ENCODE peak calls at places on chromosome 19, in four cellular contexts. Z is GM12892, H is Panc1, D is GM12891. V is an unnamed sample.

GRCh38 chr19:279231-279630 is 12.0 kb downstream of the PLPP2 start:
- DNase-seq in Z (no peak), H (no peak), D (no peak), V (no peak)

GRCh38 chr19:56026769-56027168 is 40.2 kb downstream of the NLRP5 start:
- DNase-seq in D (no peak), H (no peak), Z (no peak), V (no peak)

GRCh38 chr19:32750441-32751055 is 31.0 kb downstream of the TDRD12 start:
- DNase-seq in Z (no peak), D (no peak), H (no peak), V (no peak)

GRCh38 chr19:42378225-42378929 is 11.7 kb downstream of the CNFN start:
- DNase-seq in D (no peak), Z (no peak), H (no peak), V (no peak)

GRCh38 chr19:7718668-7719067 is 13.2 kb downstream of the CLEC4G start:
- DNase-seq in D (no peak), H (no peak), Z (no peak), V (no peak)

GRCh38 chr19:275958-276646 is 15.1 kb downstream of the PLPP2 start:
- DNase-seq in H (no peak), D (no peak), Z (no peak), V (no peak)

GRCh38 chr19:41726493-41726892 is 18.1 kb downstream of the CEACAM5 start:
- DNase-seq in Z (no peak), D (no peak), H (no peak), V (no peak)

GRCh38 chr19:49506575-49507105 is 5.8 kb upstream of the FCGRT start:
- DNase-seq in D (peak; percentile 82), Z (peak; percentile 76), H (no peak), V (no peak)

GRCh38 chr19:20077791-20078463 is at the start of gene ZNF90:
- DNase-seq in Z (peak; percentile 23), H (peak; percentile 83), D (peak; percentile 48), V (peak; percentile 94)

GRCh38 chr19:1608414-1609391 is 3.4 kb upstream of the UQCR11 start:
- DNase-seq in D (no peak), H (no peak), Z (no peak), V (no peak)
- TF ChIP-seq POLR2AphosphoS5 in D (no peak), H (no peak), Z (peak; percentile 23), V (no peak)

GRCh38 chr19:47112166-47112663 is 1.4 kb downstream of the ZC3H4 start:
- DNase-seq in D (peak; percentile 46), Z (peak; percentile 60), H (no peak), V (peak; percentile 85)

GRCh38 chr19:47111682-47112165 is 1.9 kb downstream of the ZC3H4 start:
- DNase-seq in H (no peak), D (no peak), Z (no peak), V (no peak)

GRCh38 chr19:47112664-47113445 is 721 bp downstream of the ZC3H4 start:
- DNase-seq in D (peak; percentile 86), Z (peak; percentile 87), H (peak; percentile 90), V (peak; percentile 99)

GRCh38 chr19:47111081-47111589 is 2.4 kb downstream of the ZC3H4 start:
- DNase-seq in D (no peak), H (no peak), Z (no peak), V (no peak)

DNA sequence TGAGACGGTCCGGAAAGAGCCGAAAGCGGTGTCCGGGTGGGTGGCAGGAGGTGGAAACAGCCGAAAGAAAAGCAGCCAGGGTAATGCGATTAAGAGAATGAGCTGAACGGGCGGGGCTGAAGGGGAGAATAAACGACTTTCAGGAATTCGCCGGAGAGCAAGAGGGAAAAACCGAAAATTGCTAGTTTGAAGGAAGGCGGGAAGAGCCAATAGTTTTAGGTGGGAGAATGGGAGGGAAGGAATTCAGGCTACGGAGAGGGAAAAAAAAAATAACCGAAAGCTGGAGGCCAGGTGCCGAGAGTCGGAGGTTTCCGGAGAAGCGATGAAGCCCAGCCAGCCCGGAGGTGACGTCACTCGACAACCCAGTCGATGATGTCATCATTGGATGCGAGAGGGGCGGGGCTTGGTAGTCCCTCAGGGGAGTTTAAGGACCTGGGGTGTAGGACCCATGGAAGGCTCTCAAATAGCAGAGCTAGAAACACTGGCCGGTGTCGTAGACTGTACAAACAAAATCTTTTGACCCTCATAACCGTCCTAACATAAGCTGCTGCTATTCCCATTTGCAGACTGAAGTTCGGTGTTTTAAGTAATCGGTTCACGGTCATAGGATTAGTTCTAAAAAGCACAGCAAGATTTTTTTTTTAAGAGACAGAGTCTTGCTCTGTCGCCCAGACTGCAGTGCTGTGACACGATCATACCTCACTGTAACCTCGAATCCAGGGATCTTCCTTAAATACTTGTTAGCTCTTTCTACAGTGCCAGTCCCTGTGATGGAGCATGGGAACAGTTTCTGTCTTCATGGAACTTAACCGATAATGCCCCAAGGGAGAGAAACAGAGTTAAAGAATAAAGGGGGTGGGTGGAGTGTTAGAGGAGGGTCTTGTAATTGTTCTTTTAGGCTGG is at the start of gene ZC3H4:
- DNase-seq in H (peak; percentile 77), D (peak; percentile 89), Z (peak; percentile 83), V (peak; percentile 94)
- TF ChIP-seq POLR2AphosphoS5 in H (peak; percentile 29), D (peak; percentile 72), Z (peak; percentile 57), V (peak; percentile 86)

GRCh38 chr19:15860522-15860921 is 37.4 kb downstream of the CYP4F2 start:
- DNase-seq in H (no peak), D (no peak), Z (no peak), V (no peak)

GRCh38 chr19:15864824-15865223 is 33.0 kb downstream of the CYP4F2 start:
- DNase-seq in H (no peak), D (no peak), Z (no peak), V (no peak)

GRCh38 chr19:15866646-15867045 is 31.2 kb downstream of the CYP4F2 start:
- DNase-seq in H (no peak), D (no peak), Z (no peak), V (no peak)

GRCh38 chr19:15862444-15862843 is 35.4 kb downstream of the CYP4F2 start:
- DNase-seq in H (no peak), Z (no peak), D (no peak), V (no peak)

DNA sequence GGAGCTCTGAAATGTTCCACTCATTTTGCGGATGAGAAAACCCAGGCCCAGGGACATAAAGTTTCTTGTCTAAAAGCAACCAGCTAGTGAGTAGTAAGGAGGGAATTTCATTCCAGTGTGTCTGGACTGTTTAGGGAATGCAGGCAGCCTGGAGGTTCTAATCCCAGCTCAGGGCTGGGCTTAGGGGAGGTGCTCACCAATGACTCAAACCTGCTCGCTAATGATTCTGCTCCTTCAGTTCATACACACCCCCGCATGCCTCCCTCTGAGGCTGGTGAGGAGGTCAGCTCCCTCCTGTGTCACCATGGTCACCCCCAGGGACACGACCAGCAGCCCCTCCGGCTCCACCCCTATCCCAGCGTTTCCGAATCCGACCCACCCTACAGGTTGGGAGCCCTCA is 34.6 kb downstream of the CYP4F2 start:
- DNase-seq in H (no peak), D (no peak), Z (no peak), V (no peak)
- TF ChIP-seq POLR2AphosphoS5 in H (no peak), D (no peak), Z (no peak), V (no peak)

GRCh38 chr19:15123900-15124299 is 16.7 kb downstream of the SYDE1 start:
- DNase-seq in Z (no peak), H (no peak), D (no peak), V (peak; percentile 28)
- TF ChIP-seq POLR2AphosphoS5 in Z (no peak), H (no peak), D (no peak), V (no peak)

DNA sequence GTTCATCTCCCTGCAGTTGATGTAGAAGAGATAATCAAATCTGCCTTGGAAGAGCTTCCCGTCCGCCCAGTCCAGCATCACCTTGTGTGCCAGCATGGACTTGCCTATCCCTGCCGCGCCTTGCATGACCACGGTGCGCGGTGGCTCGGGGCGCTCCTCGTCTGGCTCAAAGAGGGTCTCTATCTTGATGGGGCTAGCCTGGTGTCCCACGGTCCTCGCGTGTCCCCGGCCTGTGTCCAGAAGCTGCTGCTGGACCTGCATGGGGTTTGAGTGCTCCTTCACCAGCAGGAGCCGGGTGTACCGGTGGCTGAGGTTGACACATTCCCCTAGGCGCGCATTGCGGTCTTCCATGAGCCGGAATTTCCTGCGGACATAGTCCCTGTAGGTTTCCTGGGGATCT is 13.2 kb downstream of the NLRP12 start:
- DNase-seq in H (no peak), D (no peak), Z (no peak), V (no peak)
- TF ChIP-seq POLR2AphosphoS5 in H (no peak), D (no peak), Z (no peak), V (no peak)

GRCh38 chr19:44452367-44452766 is 4.1 kb upstream of the ZNF229 start:
- DNase-seq in Z (no peak), D (no peak), H (no peak), V (no peak)

GRCh38 chr19:44451687-44452086 is 3.4 kb upstream of the ZNF229 start:
- DNase-seq in H (no peak), D (no peak), Z (no peak), V (no peak)

GRCh38 chr19:44447864-44448674 is at the start of gene ZNF229:
- DNase-seq in D (peak; percentile 62), H (peak; percentile 73), Z (no peak), V (peak; percentile 82)
- TF ChIP-seq POLR2AphosphoS5 in D (no peak), H (peak; percentile 50), Z (no peak), V (peak; percentile 91)

DNA sequence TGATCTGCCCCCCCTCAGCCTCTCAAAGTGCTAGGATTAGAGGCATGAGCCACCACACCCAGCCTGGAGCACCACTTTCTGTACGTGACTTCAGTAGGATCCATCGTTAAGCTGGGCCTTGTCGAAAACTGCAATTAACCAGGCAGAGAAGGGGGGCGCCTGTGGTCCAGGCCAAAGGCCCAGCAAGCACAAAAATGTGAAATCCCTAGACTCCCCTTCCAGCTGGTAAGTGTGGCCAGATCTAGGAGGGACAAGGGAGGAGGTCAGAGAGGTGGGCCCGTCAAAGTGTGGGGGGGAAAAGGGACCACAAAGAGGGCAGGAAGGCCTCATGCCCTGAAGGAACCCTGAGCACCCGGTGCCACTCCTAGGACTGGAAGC is 13.8 kb downstream of the DDX39A start:
- DNase-seq in H (no peak), Z (no peak), D (no peak), V (no peak)
- TF ChIP-seq POLR2AphosphoS5 in H (no peak), Z (no peak), D (no peak), V (no peak)

GRCh38 chr19:34675919-34676318 is 1.0 kb downstream of the SCGB2B2 start:
- DNase-seq in Z (no peak), D (no peak), H (no peak), V (no peak)

GRCh38 chr19:34676697-34677385 is at the start of gene SCGB2B2:
- DNase-seq in D (peak; percentile 41), Z (peak; percentile 36), H (no peak), V (no peak)

GRCh38 chr19:34678421-34678820 is 943 bp downstream of the ZNF302 start:
- DNase-seq in H (no peak), Z (no peak), D (no peak), V (no peak)

GRCh38 chr19:34678085-34678412 is 571 bp downstream of the ZNF302 start:
- DNase-seq in Z (no peak), H (no peak), D (no peak), V (no peak)

GRCh38 chr19:34677386-34678084 is at the start of gene ZNF302:
- DNase-seq in Z (peak; percentile 80), H (peak; percentile 94), D (peak; percentile 81), V (peak; percentile 97)
- TF ChIP-seq POLR2AphosphoS5 in Z (peak; percentile 80), H (peak; percentile 83), D (peak; percentile 80), V (peak; percentile 97)